ENCODE peak calls at places on chromosomes 7 and 10, in five cellular contexts. N, K, F, V and R are unnamed samples.
A peak's percentile ranks its signal among the peaks of the same experiment; 100 is the strongest.

GRCh38 chr7:82481499-82482097 is 38.0 kb upstream of the CACNA2D1 start:
- DNase-seq in N (no peak), K (no peak), F (no peak), V (no peak), R (peak; percentile 7)

GRCh38 chr7:123769371-123769770 is 20.6 kb upstream of the WASL start:
- DNase-seq in N (peak; percentile 17), K (no peak), F (peak; percentile 57), V (peak; percentile 70), R (no peak)

GRCh38 chr7:22387583-22387982 is 30.6 kb upstream of the RAPGEF5 start:
- DNase-seq in N (peak; percentile 18), K (no peak), F (peak; percentile 73), V (no peak), R (no peak)

GRCh38 chr7:64618785-64619456 is 47.0 kb upstream of the ZNF107 start:
- DNase-seq in N (no peak), K (no peak), F (peak; percentile 47), V (no peak), R (no peak)

GRCh38 chr7:106979551-106980357 is 64.8 kb upstream of the PRKAR2B start:
- DNase-seq in N (no peak), K (no peak), F (no peak), V (no peak), R (no peak)

GRCh38 chr10:87750001-87750651 is 67.9 kb downstream of the ATAD1 start:
- DNase-seq in N (no peak), K (no peak), F (no peak), V (no peak), R (peak; percentile 39)

GRCh38 chr7:140901946-140902304 is 22.8 kb downstream of the BRAF start:
- DNase-seq in N (no peak), K (no peak), F (no peak), V (no peak), R (no peak)

GRCh38 chr7:20217193-20217948 is at the start of gene MACC1:
- DNase-seq in N (no peak), K (peak; percentile 66), F (no peak), V (peak; percentile 82), R (peak; percentile 53)

GRCh38 chr7:130930260-130930659 is 196.3 kb upstream of the KLF14 start:
- DNase-seq in N (peak; percentile 58), K (no peak), F (no peak), V (no peak), R (no peak)

GRCh38 chr10:128035557-128035973 is 90.7 kb downstream of the MKI67 start:
- DNase-seq in N (peak; percentile 43), K (no peak), F (peak; percentile 11), V (peak; percentile 45), R (no peak)

GRCh38 chr7:107813524-107813923 is 10.5 kb upstream of the SLC26A3 start:
- DNase-seq in N (no peak), K (no peak), F (no peak), V (no peak), R (no peak)

GRCh38 chr10:74500806-74501205 is 325.6 kb upstream of the KAT6B start:
- DNase-seq in N (no peak), K (no peak), F (no peak), V (no peak), R (no peak)

GRCh38 chr10:125982256-125982948 is 86.0 kb downstream of the FANK1 start:
- DNase-seq in N (no peak), K (no peak), F (peak; percentile 74), V (peak; percentile 39), R (peak; percentile 29)

GRCh38 chr10:124332426-124332825 is 86.3 kb downstream of the OAT start:
- DNase-seq in N (no peak), K (no peak), F (peak; percentile 40), V (no peak), R (no peak)

GRCh38 chr7:366171-366916 is 76.4 kb downstream of the FOXL3 start:
- DNase-seq in N (no peak), K (no peak), F (peak; percentile 40), V (no peak), R (no peak)

GRCh38 chr7:44050121-44050914 is 5.8 kb downstream of the DBNL start:
- DNase-seq in N (no peak), K (no peak), F (no peak), V (no peak), R (no peak)

GRCh38 chr10:8044908-8045727 is 9.4 kb upstream of the GATA3 start:
- DNase-seq in N (no peak), K (no peak), F (no peak), V (no peak), R (no peak)

GRCh38 chr10:218753-219152 is 83.5 kb downstream of the ZMYND11 start:
- DNase-seq in N (no peak), K (no peak), F (no peak), V (no peak), R (no peak)

GRCh38 chr7:79927116-79927515 is 207.5 kb upstream of the GNAI1 start:
- DNase-seq in N (no peak), K (no peak), F (peak; percentile 41), V (no peak), R (no peak)

GRCh38 chr7:119842786-119843185 is 430.2 kb upstream of the KCND2 start:
- DNase-seq in N (no peak), K (no peak), F (no peak), V (no peak), R (no peak)

GRCh38 chr10:96618648-96619047 is 31.8 kb upstream of the TM9SF3 start:
- DNase-seq in N (no peak), K (no peak), F (no peak), V (no peak), R (no peak)

GRCh38 chr10:79136227-79137005 is 67.7 kb downstream of the ZMIZ1 start:
- DNase-seq in N (no peak), K (no peak), F (no peak), V (no peak), R (no peak)

GRCh38 chr10:80356563-80356999 is at the start of the genes DYDC1 and DYDC2:
- DNase-seq in N (peak; percentile 36), K (no peak), F (no peak), V (no peak), R (peak; percentile 4)

GRCh38 chr10:119680050-119680449 is 28.9 kb downstream of the BAG3 start:
- DNase-seq in N (no peak), K (peak; percentile 86), F (peak; percentile 63), V (no peak), R (no peak)

GRCh38 chr10:47049056-47049851 is 138.0 kb downstream of the PTPN20 start:
- DNase-seq in N (peak; percentile 15), K (no peak), F (no peak), V (no peak), R (no peak)

GRCh38 chr7:98911936-98912335 is 33.6 kb downstream of the TRRAP start:
- DNase-seq in N (no peak), K (no peak), F (no peak), V (no peak), R (no peak)

GRCh38 chr10:101569465-101569837 is 18.6 kb downstream of the POLL start:
- DNase-seq in N (no peak), K (no peak), F (no peak), V (no peak), R (no peak)

GRCh38 chr10:60573342-60573741 is 183.7 kb upstream of the ANK3 start:
- DNase-seq in N (no peak), K (no peak), F (peak; percentile 20), V (no peak), R (peak; percentile 70)

GRCh38 chr7:144036302-144036858 is 12.4 kb upstream of the OR2A5 start:
- DNase-seq in N (no peak), K (no peak), F (peak; percentile 42), V (no peak), R (no peak)

GRCh38 chr10:51079766-51080165 is 5.5 kb downstream of the PRKG1 start:
- DNase-seq in N (no peak), K (no peak), F (no peak), V (no peak), R (no peak)

GRCh38 chr10:111139567-111139966 is 62.7 kb downstream of the ADRA2A start:
- DNase-seq in N (no peak), K (no peak), F (no peak), V (no peak), R (no peak)

GRCh38 chr7:156932006-156932405 is 17.5 kb upstream of the NOM1 start:
- DNase-seq in N (no peak), K (no peak), F (peak; percentile 20), V (no peak), R (no peak)

DNA sequence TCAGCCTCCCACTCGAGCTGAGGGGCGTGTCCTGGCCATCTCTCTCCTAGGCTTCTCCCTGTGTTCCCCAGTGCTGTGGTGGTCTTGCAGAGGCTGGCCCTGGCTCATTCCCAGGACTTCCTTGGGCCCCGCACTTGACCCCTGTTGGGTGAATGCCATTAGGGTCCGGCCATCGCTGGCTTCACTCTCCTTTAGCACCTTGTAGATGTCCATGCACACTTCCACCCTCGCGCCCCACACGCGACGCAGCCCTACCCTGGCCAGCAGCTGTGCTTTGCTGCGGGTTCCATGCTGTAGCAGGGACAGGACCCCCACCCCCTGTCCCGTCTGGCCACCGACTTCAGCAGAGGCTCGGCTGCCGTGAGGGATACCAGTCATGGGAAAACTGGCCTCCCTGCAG is 46.3 kb downstream of the PITRM1 start:
- DNase-seq in N (no peak), K (no peak), F (no peak), V (no peak), R (no peak)
- H3K4me3 ChIP-seq in N (peak overlapping the region; percentile 5), K (no peak overlapping the region), F (no peak overlapping the region), V (no peak overlapping the region), R (no peak overlapping the region)

DNA sequence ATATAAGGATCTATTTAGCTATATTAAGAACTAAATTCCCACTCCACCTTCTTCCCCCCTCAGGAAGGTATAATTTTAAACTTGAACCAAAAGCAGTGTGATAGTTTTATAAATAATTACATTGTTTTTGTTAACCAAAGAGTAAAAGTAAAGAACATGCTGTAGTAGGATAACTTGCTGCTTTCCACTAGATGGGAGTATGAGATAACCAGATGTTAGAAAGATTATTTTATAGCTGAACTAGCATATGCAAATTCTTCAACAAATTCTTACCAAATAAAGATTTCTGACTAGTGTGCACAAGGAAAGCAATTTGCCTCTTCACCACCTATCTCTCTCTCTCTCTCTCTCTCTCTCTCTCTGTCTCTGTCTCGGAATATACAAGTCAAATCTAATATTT is 31.8 kb downstream of the TES start:
- DNase-seq in N (no peak), K (no peak), F (no peak), V (no peak), R (no peak)
- TF ChIP-seq CTCF in N (no peak), K (no peak), F (no peak), V (no peak), R (no peak)

GRCh38 chr7:6142871-6143380 is 111.8 kb downstream of the ANKRD61 start:
- DNase-seq in N (no peak), K (no peak), F (no peak), V (no peak), R (no peak)
- H3K36me3 ChIP-seq in N (peaks cover 95% of the 10 kb centered on the region), K (peaks cover 24% of the 10 kb centered on the region), F (peaks cover 46% of the 10 kb centered on the region), V (peaks cover 39% of the 10 kb centered on the region), R (no peaks in the 10 kb centered on the region)

DNA sequence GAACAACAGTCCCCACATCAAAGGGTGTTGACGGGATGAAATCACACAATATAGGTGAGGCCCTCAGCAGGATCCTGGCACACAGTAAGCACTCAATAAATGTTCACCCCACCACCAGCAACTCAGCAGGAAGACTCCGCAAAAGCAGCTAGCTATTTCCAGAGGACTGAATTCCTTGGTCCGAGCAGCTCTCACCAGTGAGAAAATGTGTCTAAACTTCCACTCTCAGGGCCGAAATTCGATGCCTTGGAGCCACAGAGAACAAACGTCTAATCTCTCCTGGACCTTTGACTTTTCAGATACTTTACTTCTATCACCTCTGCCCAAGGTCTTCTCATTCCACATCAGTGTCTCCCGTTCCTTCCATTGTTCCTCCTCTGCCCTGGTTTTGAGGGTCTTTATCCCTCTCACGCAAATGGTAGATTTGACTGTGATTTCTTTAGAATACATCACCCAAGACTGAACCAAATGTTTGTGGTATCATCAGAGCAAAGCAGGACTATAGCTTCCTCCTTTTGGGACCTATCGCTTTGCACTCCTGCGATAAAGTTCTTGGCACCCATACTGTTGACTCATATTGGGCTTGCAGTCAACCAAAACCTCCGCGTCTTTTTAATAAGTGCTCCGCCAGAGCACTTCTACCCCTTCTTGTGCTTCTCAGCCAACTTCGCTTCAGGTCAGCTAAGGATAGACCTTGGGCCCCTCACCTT is 903 bp upstream of the NT5C2 start:
- DNase-seq in N (no peak), K (no peak), F (no peak), V (no peak), R (no peak)
- H3K4me3 ChIP-seq in N (peak overlapping the region; percentile 89), K (no peak overlapping the region), F (no peak overlapping the region), V (no peak overlapping the region), R (no peak overlapping the region)